ENCODE peak calls at places on chromosomes 6 and 20, in eight cellular contexts. One of them, this sample, is unnamed.

GRCh38 chr20:45470939-45471338 is 1.4 kb downstream of the WFDC2 start:
- DNase-seq in ovary: no peak
- DNase-seq in thyroid gland: peak; percentile 22
- DNase-seq in H1: no peak
- DNase-seq in HCT116: no peak
- DNase-seq in prostate gland: no peak
- DNase-seq in lower leg skin: no peak
- DNase-seq in endothelial cell of umbilical vein: no peak
- DNase-seq in this sample: no peak

GRCh38 chr6:139249387-139249786 is 42.4 kb downstream of the TXLNB start:
- DNase-seq in endothelial cell of umbilical vein: no peak
- DNase-seq in prostate gland: no peak
- DNase-seq in ovary: no peak
- DNase-seq in HCT116: no peak
- DNase-seq in thyroid gland: no peak
- DNase-seq in lower leg skin: no peak
- DNase-seq in H1: no peak
- DNase-seq in this sample: no peak

GRCh38 chr6:42030585-42031506 is 19.5 kb upstream of the TAF8 start:
- DNase-seq in prostate gland: no peak
- DNase-seq in HCT116: no peak
- DNase-seq in thyroid gland: peak; percentile 94
- DNase-seq in ovary: peak; percentile 55
- DNase-seq in endothelial cell of umbilical vein: peak; percentile 42
- DNase-seq in H1: no peak
- DNase-seq in lower leg skin: no peak
- DNase-seq in this sample: no peak

GRCh38 chr6:121794630-121795029 is 359.2 kb downstream of the GJA1 start:
- DNase-seq in endothelial cell of umbilical vein: peak; percentile 81
- DNase-seq in thyroid gland: no peak
- DNase-seq in ovary: no peak
- DNase-seq in HCT116: peak; percentile 60
- DNase-seq in H1: no peak
- DNase-seq in prostate gland: no peak
- DNase-seq in lower leg skin: no peak
- DNase-seq in this sample: peak; percentile 23

GRCh38 chr6:113732384-113732966 is 124.7 kb upstream of the MARCKS start:
- DNase-seq in HCT116: no peak
- DNase-seq in prostate gland: no peak
- DNase-seq in lower leg skin: no peak
- DNase-seq in ovary: peak; percentile 12
- DNase-seq in H1: peak; percentile 28
- DNase-seq in endothelial cell of umbilical vein: peak; percentile 30
- DNase-seq in thyroid gland: no peak
- DNase-seq in this sample: no peak

GRCh38 chr20:36113566-36114247 is 40.8 kb upstream of the EPB41L1 start:
- DNase-seq in endothelial cell of umbilical vein: no peak
- DNase-seq in prostate gland: no peak
- DNase-seq in H1: no peak
- DNase-seq in HCT116: no peak
- DNase-seq in lower leg skin: no peak
- DNase-seq in ovary: no peak
- DNase-seq in thyroid gland: no peak
- DNase-seq in this sample: no peak

GRCh38 chr6:33118525-33119123 is 42.8 kb downstream of the HLA-DPB1 start:
- DNase-seq in prostate gland: peak; percentile 42
- DNase-seq in lower leg skin: no peak
- DNase-seq in thyroid gland: no peak
- DNase-seq in ovary: no peak
- DNase-seq in H1: peak; percentile 59
- DNase-seq in HCT116: peak; percentile 46
- DNase-seq in endothelial cell of umbilical vein: peak; percentile 57
- DNase-seq in this sample: no peak

GRCh38 chr6:30640481-30640880 is 6.5 kb upstream of the C6orf136 start:
- DNase-seq in endothelial cell of umbilical vein: no peak
- DNase-seq in lower leg skin: no peak
- DNase-seq in ovary: no peak
- DNase-seq in prostate gland: no peak
- DNase-seq in H1: no peak
- DNase-seq in HCT116: no peak
- DNase-seq in thyroid gland: no peak
- DNase-seq in this sample: no peak

GRCh38 chr6:2622683-2623082 is 128.0 kb downstream of the MYLK4 start:
- DNase-seq in H1: no peak
- DNase-seq in prostate gland: no peak
- DNase-seq in ovary: no peak
- DNase-seq in thyroid gland: peak; percentile 33
- DNase-seq in endothelial cell of umbilical vein: no peak
- DNase-seq in HCT116: no peak
- DNase-seq in lower leg skin: no peak
- DNase-seq in this sample: no peak

GRCh38 chr6:57147955-57148858 is 23.9 kb upstream of the BAG2 start:
- DNase-seq in thyroid gland: no peak
- DNase-seq in HCT116: no peak
- DNase-seq in lower leg skin: no peak
- DNase-seq in H1: no peak
- DNase-seq in endothelial cell of umbilical vein: no peak
- DNase-seq in ovary: no peak
- DNase-seq in prostate gland: no peak
- DNase-seq in this sample: no peak

GRCh38 chr20:62979310-62979709 is 26.8 kb downstream of the SLC17A9 start:
- DNase-seq in H1: no peak
- DNase-seq in HCT116: no peak
- DNase-seq in endothelial cell of umbilical vein: no peak
- DNase-seq in prostate gland: no peak
- DNase-seq in ovary: no peak
- DNase-seq in lower leg skin: no peak
- DNase-seq in thyroid gland: no peak
- DNase-seq in this sample: no peak

GRCh38 chr20:62979876-62980373 is 26.8 kb downstream of the BHLHE23 start:
- DNase-seq in HCT116: no peak
- DNase-seq in lower leg skin: no peak
- DNase-seq in prostate gland: no peak
- DNase-seq in thyroid gland: no peak
- DNase-seq in H1: no peak
- DNase-seq in ovary: no peak
- DNase-seq in endothelial cell of umbilical vein: no peak
- DNase-seq in this sample: no peak

GRCh38 chr20:62978559-62978938 is 26.0 kb downstream of the SLC17A9 start:
- DNase-seq in prostate gland: no peak
- DNase-seq in HCT116: no peak
- DNase-seq in endothelial cell of umbilical vein: no peak
- DNase-seq in lower leg skin: no peak
- DNase-seq in thyroid gland: no peak
- DNase-seq in H1: no peak
- DNase-seq in ovary: no peak
- DNase-seq in this sample: no peak

GRCh38 chr20:62975812-62976413 is 23.4 kb downstream of the SLC17A9 start:
- DNase-seq in H1: no peak
- DNase-seq in lower leg skin: no peak
- DNase-seq in HCT116: no peak
- DNase-seq in prostate gland: no peak
- DNase-seq in endothelial cell of umbilical vein: no peak
- DNase-seq in ovary: no peak
- DNase-seq in thyroid gland: no peak
- DNase-seq in this sample: no peak

DNA sequence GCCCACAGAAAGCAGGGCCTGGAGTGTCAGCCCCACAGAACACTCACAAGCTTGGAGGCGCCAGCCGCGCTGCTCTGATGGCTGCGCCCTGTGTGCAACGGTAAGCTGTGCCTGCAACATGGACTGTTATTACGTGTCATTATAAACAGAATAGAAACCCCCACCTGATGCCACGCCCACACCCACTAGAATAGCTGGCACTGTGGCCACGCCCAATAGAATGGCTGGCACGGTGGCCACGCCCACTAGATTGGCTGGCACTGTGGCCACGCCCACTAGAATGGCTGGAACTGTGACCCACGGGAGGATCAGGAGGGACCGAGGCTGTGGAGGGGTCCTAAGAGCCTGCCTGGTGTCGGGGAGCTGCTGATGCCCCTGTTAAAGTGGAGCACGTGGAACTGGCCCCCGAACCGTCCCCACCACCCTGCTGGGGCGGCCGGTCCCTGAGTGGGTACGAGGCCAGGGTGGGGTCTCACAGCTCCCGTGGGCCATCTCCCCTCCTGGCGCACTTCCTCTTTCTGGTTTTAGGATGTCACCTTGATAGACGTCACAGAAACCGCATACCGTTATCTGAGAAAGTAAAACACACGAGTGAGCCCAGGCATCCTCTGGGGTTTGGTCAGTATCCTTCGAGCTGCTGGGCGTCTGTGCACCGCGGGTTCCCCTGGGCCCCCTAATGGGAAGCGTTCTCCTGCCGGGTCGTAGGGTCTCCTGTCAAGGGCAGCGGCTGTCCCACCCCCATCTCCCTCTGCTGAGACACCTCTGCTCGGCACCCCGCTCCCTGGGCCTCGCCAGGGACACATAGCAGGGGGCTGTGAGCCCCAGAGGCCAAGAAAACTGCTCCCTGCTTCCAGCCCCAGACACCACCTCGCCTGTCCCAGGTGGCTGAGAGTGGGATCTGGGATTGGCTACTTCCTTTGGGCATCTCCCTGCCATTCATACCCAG is 25.4 kb downstream of the SLC17A9 start:
- DNase-seq in lower leg skin: no peak
- DNase-seq in prostate gland: no peak
- DNase-seq in thyroid gland: no peak
- DNase-seq in endothelial cell of umbilical vein: no peak
- DNase-seq in H1: no peak
- DNase-seq in ovary: no peak
- DNase-seq in HCT116: peak; percentile 51
- DNase-seq in this sample: peak; percentile 52
- TF ChIP-seq POLR2A in lower leg skin: no peak
- TF ChIP-seq POLR2A in prostate gland: no peak
- TF ChIP-seq POLR2A in thyroid gland: no peak
- TF ChIP-seq POLR2A in endothelial cell of umbilical vein: no peak
- TF ChIP-seq POLR2A in H1: no peak
- TF ChIP-seq POLR2A in ovary: no peak
- TF ChIP-seq POLR2A in HCT116: no peak
- TF ChIP-seq POLR2A in this sample: no peak

GRCh38 chr20:38420232-38421085 is 14.7 kb downstream of the SNHG17 start:
- DNase-seq in prostate gland: no peak
- DNase-seq in lower leg skin: peak; percentile 75
- DNase-seq in endothelial cell of umbilical vein: no peak
- DNase-seq in H1: no peak
- DNase-seq in HCT116: no peak
- DNase-seq in thyroid gland: no peak
- DNase-seq in ovary: no peak
- DNase-seq in this sample: no peak
- TF ChIP-seq POLR2A in prostate gland: no peak
- TF ChIP-seq POLR2A in lower leg skin: no peak
- TF ChIP-seq POLR2A in endothelial cell of umbilical vein: no peak
- TF ChIP-seq POLR2A in H1: peak; percentile 44
- TF ChIP-seq POLR2A in HCT116: no peak
- TF ChIP-seq POLR2A in thyroid gland: no peak
- TF ChIP-seq POLR2A in ovary: no peak
- TF ChIP-seq POLR2A in this sample: no peak

DNA sequence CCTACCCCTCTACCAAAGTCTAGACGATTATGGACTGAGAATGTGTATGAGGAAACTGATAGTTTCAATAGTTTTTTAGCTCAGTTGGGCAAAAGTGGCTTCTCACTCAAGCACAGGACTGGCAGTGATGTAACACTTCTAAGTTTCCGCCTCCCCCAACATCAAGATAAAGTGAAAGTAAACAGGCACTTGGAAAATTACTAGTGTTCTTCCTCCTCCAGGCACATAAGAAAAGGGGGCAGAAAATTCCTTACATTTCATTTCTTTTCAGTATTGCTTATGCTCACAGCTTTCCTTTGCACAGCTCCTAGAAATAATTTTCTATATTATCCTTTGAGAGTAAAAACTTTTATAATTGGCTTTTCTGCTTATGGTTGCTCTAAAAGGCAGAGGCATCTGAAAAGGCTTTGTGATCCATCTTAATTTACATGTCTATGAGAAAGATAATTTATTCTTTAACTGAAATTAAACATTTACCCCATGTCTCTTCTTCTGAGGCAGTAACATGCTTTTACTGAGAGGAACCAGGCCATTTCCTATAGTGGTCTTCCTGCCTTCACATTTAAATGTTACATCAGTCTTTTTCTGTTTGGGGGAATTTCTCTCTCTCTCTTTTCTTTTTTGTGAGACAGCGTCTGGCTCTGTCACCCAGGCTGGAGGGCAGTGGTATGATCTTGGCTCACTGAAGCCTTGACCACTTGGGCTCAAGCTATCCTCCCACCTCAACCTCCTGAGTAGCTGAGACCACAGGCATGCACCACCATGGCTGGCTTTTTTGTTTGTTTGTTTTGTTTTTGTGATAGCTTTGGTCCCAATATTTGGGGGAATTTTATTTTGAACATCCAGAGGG is 65.0 kb upstream of the EEF1A1 start:
- DNase-seq in lower leg skin: no peak
- DNase-seq in endothelial cell of umbilical vein: peak; percentile 91
- DNase-seq in HCT116: peak; percentile 72
- DNase-seq in prostate gland: peak; percentile 73
- DNase-seq in ovary: no peak
- DNase-seq in H1: no peak
- DNase-seq in thyroid gland: peak; percentile 61
- DNase-seq in this sample: peak; percentile 33
- TF ChIP-seq POLR2A in lower leg skin: no peak
- TF ChIP-seq POLR2A in endothelial cell of umbilical vein: no peak
- TF ChIP-seq POLR2A in HCT116: no peak
- TF ChIP-seq POLR2A in prostate gland: peak; percentile 66
- TF ChIP-seq POLR2A in ovary: no peak
- TF ChIP-seq POLR2A in H1: no peak
- TF ChIP-seq POLR2A in thyroid gland: peak; percentile 79
- TF ChIP-seq POLR2A in this sample: peak; percentile 4

GRCh38 chr6:39227476-39227875 is 1.8 kb downstream of the KCNK5 start:
- DNase-seq in ovary: no peak
- DNase-seq in endothelial cell of umbilical vein: no peak
- DNase-seq in lower leg skin: no peak
- DNase-seq in HCT116: no peak
- DNase-seq in thyroid gland: no peak
- DNase-seq in H1: no peak
- DNase-seq in prostate gland: no peak
- DNase-seq in this sample: no peak

GRCh38 chr6:39224523-39225182 is 4.6 kb downstream of the KCNK5 start:
- DNase-seq in prostate gland: no peak
- DNase-seq in thyroid gland: no peak
- DNase-seq in ovary: peak; percentile 40
- DNase-seq in H1: no peak
- DNase-seq in endothelial cell of umbilical vein: no peak
- DNase-seq in lower leg skin: no peak
- DNase-seq in HCT116: no peak
- DNase-seq in this sample: no peak

GRCh38 chr6:39225543-39225942 is 3.7 kb downstream of the KCNK5 start:
- DNase-seq in HCT116: no peak
- DNase-seq in ovary: no peak
- DNase-seq in endothelial cell of umbilical vein: no peak
- DNase-seq in lower leg skin: no peak
- DNase-seq in H1: no peak
- DNase-seq in prostate gland: no peak
- DNase-seq in thyroid gland: peak; percentile 61
- DNase-seq in this sample: no peak

GRCh38 chr6:39226606-39227300 is 2.5 kb downstream of the KCNK5 start:
- DNase-seq in lower leg skin: no peak
- DNase-seq in thyroid gland: no peak
- DNase-seq in endothelial cell of umbilical vein: no peak
- DNase-seq in ovary: peak; percentile 49
- DNase-seq in HCT116: no peak
- DNase-seq in H1: no peak
- DNase-seq in prostate gland: no peak
- DNase-seq in this sample: no peak

GRCh38 chr6:39225946-39226437 is 3.3 kb downstream of the KCNK5 start:
- DNase-seq in prostate gland: no peak
- DNase-seq in HCT116: no peak
- DNase-seq in lower leg skin: no peak
- DNase-seq in endothelial cell of umbilical vein: no peak
- DNase-seq in ovary: no peak
- DNase-seq in H1: no peak
- DNase-seq in thyroid gland: no peak
- DNase-seq in this sample: no peak
- TF ChIP-seq POLR2A in prostate gland: no peak
- TF ChIP-seq POLR2A in HCT116: no peak
- TF ChIP-seq POLR2A in lower leg skin: no peak
- TF ChIP-seq POLR2A in endothelial cell of umbilical vein: no peak
- TF ChIP-seq POLR2A in ovary: no peak
- TF ChIP-seq POLR2A in H1: no peak
- TF ChIP-seq POLR2A in thyroid gland: no peak
- TF ChIP-seq POLR2A in this sample: no peak